ENCODE peak calls at places on chromosomes 7 and 10, in ten cellular contexts. One of them, this sample, is unnamed.

GRCh38 chr7:44706788-44707557 is 41.7 kb upstream of the ZMIZ2 start:
- DNase-seq in B cell: no peak
- DNase-seq in HFF-Myc: no peak
- DNase-seq in Peyer's patch: no peak
- DNase-seq in GM10248: peak
- DNase-seq in GM13976: peak
- DNase-seq in ascending aorta: no peak
- DNase-seq in GM12865: no peak
- DNase-seq in AG09319: no peak
- DNase-seq in A549: no peak
- DNase-seq in this sample: no peak

GRCh38 chr10:10677479-10677878 is 340.2 kb upstream of the CELF2 start:
- DNase-seq in B cell: peak
- DNase-seq in HFF-Myc: peak
- DNase-seq in Peyer's patch: peak
- DNase-seq in GM10248: no peak
- DNase-seq in GM13976: peak
- DNase-seq in ascending aorta: no peak
- DNase-seq in GM12865: peak
- DNase-seq in AG09319: peak
- DNase-seq in A549: peak
- DNase-seq in this sample: peak

GRCh38 chr7:129256221-129256620 is 31.4 kb downstream of the AHCYL2 start:
- DNase-seq in B cell: no peak
- DNase-seq in HFF-Myc: no peak
- DNase-seq in Peyer's patch: no peak
- DNase-seq in GM10248: no peak
- DNase-seq in GM13976: no peak
- DNase-seq in ascending aorta: no peak
- DNase-seq in GM12865: no peak
- DNase-seq in AG09319: no peak
- DNase-seq in A549: no peak
- DNase-seq in this sample: no peak

GRCh38 chr10:132481690-132482089 is 55.9 kb upstream of the INPP5A start:
- DNase-seq in B cell: no peak
- DNase-seq in HFF-Myc: no peak
- DNase-seq in Peyer's patch: no peak
- DNase-seq in GM10248: no peak
- DNase-seq in GM13976: no peak
- DNase-seq in ascending aorta: no peak
- DNase-seq in GM12865: no peak
- DNase-seq in AG09319: no peak
- DNase-seq in A549: no peak
- DNase-seq in this sample: no peak

GRCh38 chr7:74401137-74401859 is 52.4 kb upstream of the GTF2IRD1 start:
- DNase-seq in B cell: peak
- DNase-seq in HFF-Myc: peak
- DNase-seq in Peyer's patch: peak
- DNase-seq in GM10248: peak
- DNase-seq in GM13976: peak
- DNase-seq in ascending aorta: no peak
- DNase-seq in GM12865: peak
- DNase-seq in AG09319: peak
- DNase-seq in A549: peak
- DNase-seq in this sample: peak

GRCh38 chr10:123093489-123093888 is 42.3 kb upstream of the HMX3 start:
- DNase-seq in B cell: no peak
- DNase-seq in HFF-Myc: no peak
- DNase-seq in Peyer's patch: no peak
- DNase-seq in GM10248: no peak
- DNase-seq in GM13976: no peak
- DNase-seq in ascending aorta: no peak
- DNase-seq in GM12865: no peak
- DNase-seq in AG09319: no peak
- DNase-seq in A549: no peak
- DNase-seq in this sample: no peak

GRCh38 chr10:84613336-84614021 is 285.1 kb downstream of the CCSER2 start:
- DNase-seq in B cell: peak
- DNase-seq in HFF-Myc: no peak
- DNase-seq in Peyer's patch: no peak
- DNase-seq in GM10248: no peak
- DNase-seq in GM13976: peak
- DNase-seq in ascending aorta: no peak
- DNase-seq in GM12865: peak
- DNase-seq in AG09319: no peak
- DNase-seq in A549: peak
- DNase-seq in this sample: peak

GRCh38 chr7:127158659-127159058 is 94.1 kb downstream of the GRM8 start:
- DNase-seq in B cell: no peak
- DNase-seq in HFF-Myc: no peak
- DNase-seq in Peyer's patch: no peak
- DNase-seq in GM10248: peak
- DNase-seq in GM13976: peak
- DNase-seq in ascending aorta: no peak
- DNase-seq in GM12865: peak
- DNase-seq in AG09319: no peak
- DNase-seq in A549: peak
- DNase-seq in this sample: peak

GRCh38 chr10:77637474-77637985 is at the start of gene KCNMA1:
- DNase-seq in B cell: peak
- DNase-seq in HFF-Myc: no peak
- DNase-seq in Peyer's patch: no peak
- DNase-seq in GM10248: no peak
- DNase-seq in GM13976: peak
- DNase-seq in ascending aorta: no peak
- DNase-seq in GM12865: peak
- DNase-seq in AG09319: no peak
- DNase-seq in A549: peak
- DNase-seq in this sample: peak

GRCh38 chr7:18208921-18209320 is 181.3 kb upstream of the PRPS1L1 start:
- DNase-seq in B cell: no peak
- DNase-seq in HFF-Myc: no peak
- DNase-seq in Peyer's patch: no peak
- DNase-seq in GM10248: no peak
- DNase-seq in GM13976: no peak
- DNase-seq in ascending aorta: no peak
- DNase-seq in GM12865: no peak
- DNase-seq in AG09319: no peak
- DNase-seq in A549: no peak
- DNase-seq in this sample: no peak

GRCh38 chr7:35691827-35692307 is 3.1 kb downstream of the HERPUD2 start:
- DNase-seq in B cell: no peak
- DNase-seq in HFF-Myc: no peak
- DNase-seq in Peyer's patch: peak
- DNase-seq in GM10248: peak
- DNase-seq in GM13976: peak
- DNase-seq in ascending aorta: no peak
- DNase-seq in GM12865: peak
- DNase-seq in AG09319: no peak
- DNase-seq in A549: peak
- DNase-seq in this sample: no peak

GRCh38 chr10:65861249-65861648 is 1064.6 kb upstream of the LRRTM3 start:
- DNase-seq in B cell: no peak
- DNase-seq in HFF-Myc: no peak
- DNase-seq in Peyer's patch: peak
- DNase-seq in GM10248: no peak
- DNase-seq in GM13976: no peak
- DNase-seq in ascending aorta: no peak
- DNase-seq in GM12865: peak
- DNase-seq in AG09319: no peak
- DNase-seq in A549: peak
- DNase-seq in this sample: no peak

GRCh38 chr7:75617634-75618234 is 121.0 kb downstream of the HIP1 start:
- DNase-seq in B cell: peak
- DNase-seq in HFF-Myc: no peak
- DNase-seq in Peyer's patch: peak
- DNase-seq in GM10248: no peak
- DNase-seq in GM13976: no peak
- DNase-seq in ascending aorta: peak
- DNase-seq in GM12865: peak
- DNase-seq in AG09319: no peak
- DNase-seq in A549: peak
- DNase-seq in this sample: peak

GRCh38 chr7:13262929-13263530 is 575.6 kb downstream of the ARL4A start:
- DNase-seq in B cell: peak
- DNase-seq in HFF-Myc: no peak
- DNase-seq in Peyer's patch: no peak
- DNase-seq in GM10248: peak
- DNase-seq in GM13976: no peak
- DNase-seq in ascending aorta: no peak
- DNase-seq in GM12865: peak
- DNase-seq in AG09319: peak
- DNase-seq in A549: peak
- DNase-seq in this sample: peak

GRCh38 chr10:60955957-60956425 is 12.0 kb upstream of the RHOBTB1 start:
- DNase-seq in B cell: no peak
- DNase-seq in HFF-Myc: no peak
- DNase-seq in Peyer's patch: no peak
- DNase-seq in GM10248: no peak
- DNase-seq in GM13976: no peak
- DNase-seq in ascending aorta: no peak
- DNase-seq in GM12865: no peak
- DNase-seq in AG09319: no peak
- DNase-seq in A549: peak
- DNase-seq in this sample: no peak

GRCh38 chr10:117004627-117005453 is at the start of gene SHTN1:
- DNase-seq in B cell: peak
- DNase-seq in HFF-Myc: peak
- DNase-seq in Peyer's patch: peak
- DNase-seq in GM10248: peak
- DNase-seq in GM13976: peak
- DNase-seq in ascending aorta: peak
- DNase-seq in GM12865: peak
- DNase-seq in AG09319: no peak
- DNase-seq in A549: peak
- DNase-seq in this sample: peak

DNA sequence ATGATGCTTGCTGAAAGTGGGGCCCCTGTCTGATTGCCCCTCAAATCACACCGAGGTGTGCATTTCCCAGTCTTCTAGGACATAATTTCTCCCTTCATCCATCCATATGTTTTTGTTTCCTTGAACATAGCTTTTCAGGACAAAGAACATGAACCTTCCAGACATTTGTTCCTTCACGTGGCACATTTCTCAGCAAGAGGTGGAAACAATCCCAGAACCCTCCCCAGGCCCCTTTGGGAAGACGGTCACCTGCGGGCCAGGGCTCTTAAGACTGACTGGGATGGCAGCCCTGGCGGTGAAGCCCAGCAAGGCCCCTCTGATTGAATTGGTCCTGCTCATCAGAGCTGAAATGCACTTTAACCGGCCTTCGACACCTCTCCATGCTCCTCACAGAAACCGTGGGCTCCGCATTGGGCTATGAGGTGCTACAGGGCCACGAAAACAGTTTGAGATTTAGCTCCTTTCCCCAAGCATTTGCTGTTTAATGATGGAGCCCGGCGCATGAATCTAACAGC is 522.5 kb upstream of the DPP6 start:
- DNase-seq in B cell: no peak
- DNase-seq in HFF-Myc: no peak
- DNase-seq in Peyer's patch: no peak
- DNase-seq in GM10248: no peak
- DNase-seq in GM13976: no peak
- DNase-seq in ascending aorta: no peak
- DNase-seq in GM12865: no peak
- DNase-seq in AG09319: no peak
- DNase-seq in A549: no peak
- DNase-seq in this sample: no peak
- TF ChIP-seq CTCF in B cell: no peak
- TF ChIP-seq CTCF in HFF-Myc: no peak
- TF ChIP-seq CTCF in Peyer's patch: no peak
- TF ChIP-seq CTCF in GM10248: no peak
- TF ChIP-seq CTCF in GM13976: no peak
- TF ChIP-seq CTCF in ascending aorta: no peak
- TF ChIP-seq CTCF in GM12865: no peak
- TF ChIP-seq CTCF in AG09319: no peak
- TF ChIP-seq CTCF in A549: no peak
- TF ChIP-seq CTCF in this sample: no peak

GRCh38 chr10:30154561-30154960 is 95.2 kb upstream of the JCAD start:
- DNase-seq in B cell: no peak
- DNase-seq in HFF-Myc: no peak
- DNase-seq in Peyer's patch: no peak
- DNase-seq in GM10248: no peak
- DNase-seq in GM13976: no peak
- DNase-seq in ascending aorta: no peak
- DNase-seq in GM12865: no peak
- DNase-seq in AG09319: no peak
- DNase-seq in A549: no peak
- DNase-seq in this sample: no peak

GRCh38 chr10:30154126-30154525 is 94.7 kb upstream of the JCAD start:
- DNase-seq in B cell: no peak
- DNase-seq in HFF-Myc: no peak
- DNase-seq in Peyer's patch: no peak
- DNase-seq in GM10248: no peak
- DNase-seq in GM13976: no peak
- DNase-seq in ascending aorta: no peak
- DNase-seq in GM12865: no peak
- DNase-seq in AG09319: no peak
- DNase-seq in A549: no peak
- DNase-seq in this sample: no peak

GRCh38 chr10:30155401-30155800 is 96.0 kb upstream of the JCAD start:
- DNase-seq in B cell: no peak
- DNase-seq in HFF-Myc: no peak
- DNase-seq in Peyer's patch: no peak
- DNase-seq in GM10248: no peak
- DNase-seq in GM13976: no peak
- DNase-seq in ascending aorta: peak
- DNase-seq in GM12865: peak
- DNase-seq in AG09319: no peak
- DNase-seq in A549: no peak
- DNase-seq in this sample: peak

GRCh38 chr10:30151581-30152389 is 92.4 kb upstream of the JCAD start:
- DNase-seq in B cell: no peak
- DNase-seq in HFF-Myc: peak
- DNase-seq in Peyer's patch: no peak
- DNase-seq in GM10248: no peak
- DNase-seq in GM13976: no peak
- DNase-seq in ascending aorta: peak
- DNase-seq in GM12865: peak
- DNase-seq in AG09319: peak
- DNase-seq in A549: peak
- DNase-seq in this sample: no peak
- TF ChIP-seq CTCF in B cell: no peak
- TF ChIP-seq CTCF in HFF-Myc: no peak
- TF ChIP-seq CTCF in Peyer's patch: no peak
- TF ChIP-seq CTCF in GM10248: no peak
- TF ChIP-seq CTCF in GM13976: no peak
- TF ChIP-seq CTCF in ascending aorta: no peak
- TF ChIP-seq CTCF in GM12865: no peak
- TF ChIP-seq CTCF in AG09319: peak
- TF ChIP-seq CTCF in A549: no peak
- TF ChIP-seq CTCF in this sample: no peak

GRCh38 chr10:33353853-33354252 is 19.4 kb upstream of the NRP1 start:
- DNase-seq in B cell: no peak
- DNase-seq in HFF-Myc: no peak
- DNase-seq in Peyer's patch: no peak
- DNase-seq in GM10248: no peak
- DNase-seq in GM13976: no peak
- DNase-seq in ascending aorta: no peak
- DNase-seq in GM12865: no peak
- DNase-seq in AG09319: no peak
- DNase-seq in A549: no peak
- DNase-seq in this sample: no peak
- TF ChIP-seq CTCF in B cell: no peak
- TF ChIP-seq CTCF in HFF-Myc: no peak
- TF ChIP-seq CTCF in Peyer's patch: no peak
- TF ChIP-seq CTCF in GM10248: no peak
- TF ChIP-seq CTCF in GM13976: no peak
- TF ChIP-seq CTCF in ascending aorta: no peak
- TF ChIP-seq CTCF in GM12865: no peak
- TF ChIP-seq CTCF in AG09319: no peak
- TF ChIP-seq CTCF in A549: no peak
- TF ChIP-seq CTCF in this sample: no peak

GRCh38 chr7:47669178-47669878 is 87.4 kb upstream of the TNS3 start:
- DNase-seq in B cell: peak
- DNase-seq in HFF-Myc: peak
- DNase-seq in Peyer's patch: peak
- DNase-seq in GM10248: peak
- DNase-seq in GM13976: peak
- DNase-seq in ascending aorta: peak
- DNase-seq in GM12865: peak
- DNase-seq in AG09319: peak
- DNase-seq in A549: peak
- DNase-seq in this sample: peak
- TF ChIP-seq CTCF in B cell: no peak
- TF ChIP-seq CTCF in HFF-Myc: no peak
- TF ChIP-seq CTCF in Peyer's patch: no peak
- TF ChIP-seq CTCF in GM10248: no peak
- TF ChIP-seq CTCF in GM13976: no peak
- TF ChIP-seq CTCF in ascending aorta: no peak
- TF ChIP-seq CTCF in GM12865: no peak
- TF ChIP-seq CTCF in AG09319: no peak
- TF ChIP-seq CTCF in A549: no peak
- TF ChIP-seq CTCF in this sample: peak